ENCODE peak calls at places on chromosomes 5 and 9, in seven cellular contexts. One of them, this sample, is unnamed.

GRCh38 chr5:151222769-151223446 is 984 bp downstream of the CCDC69 start:
- DNase-seq in HuH-7: no peak
- DNase-seq in HEK293T: no peak
- DNase-seq in mesenteric fat pad: no peak
- DNase-seq in NCI-H1694 treated with DMSO at 0.1 percent for 48 hours: no peak
- DNase-seq in AG04450: no peak
- DNase-seq in osteocyte: no peak
- DNase-seq in this sample: no peak

GRCh38 chr9:136847065-136847826 is 2.0 kb upstream of the PHPT1 start:
- DNase-seq in HuH-7: peak; percentile 82
- DNase-seq in HEK293T: peak; percentile 39
- DNase-seq in mesenteric fat pad: no peak
- DNase-seq in NCI-H1694 treated with DMSO at 0.1 percent for 48 hours: peak; percentile 3
- DNase-seq in AG04450: no peak
- DNase-seq in osteocyte: peak; percentile 92
- DNase-seq in this sample: peak; percentile 59

GRCh38 chr5:135887881-135888614 is 7.6 kb downstream of the IL9 start:
- DNase-seq in HuH-7: no peak
- DNase-seq in HEK293T: peak; percentile 29
- DNase-seq in mesenteric fat pad: no peak
- DNase-seq in NCI-H1694 treated with DMSO at 0.1 percent for 48 hours: no peak
- DNase-seq in AG04450: no peak
- DNase-seq in osteocyte: no peak
- DNase-seq in this sample: peak; percentile 18

GRCh38 chr9:98218562-98219363 is 26.3 kb upstream of the CORO2A start:
- DNase-seq in HuH-7: no peak
- DNase-seq in HEK293T: no peak
- DNase-seq in mesenteric fat pad: no peak
- DNase-seq in NCI-H1694 treated with DMSO at 0.1 percent for 48 hours: no peak
- DNase-seq in AG04450: no peak
- DNase-seq in osteocyte: no peak
- DNase-seq in this sample: no peak

GRCh38 chr9:129351642-129352151 is 173.6 kb upstream of the IER5L start:
- DNase-seq in HuH-7: no peak
- DNase-seq in HEK293T: no peak
- DNase-seq in mesenteric fat pad: no peak
- DNase-seq in NCI-H1694 treated with DMSO at 0.1 percent for 48 hours: no peak
- DNase-seq in AG04450: no peak
- DNase-seq in osteocyte: no peak
- DNase-seq in this sample: peak; percentile 38

GRCh38 chr5:146778261-146778660 is 100.3 kb downstream of the PPP2R2B start:
- DNase-seq in HuH-7: no peak
- DNase-seq in HEK293T: no peak
- DNase-seq in mesenteric fat pad: no peak
- DNase-seq in NCI-H1694 treated with DMSO at 0.1 percent for 48 hours: no peak
- DNase-seq in AG04450: no peak
- DNase-seq in osteocyte: no peak
- DNase-seq in this sample: no peak

GRCh38 chr9:22237497-22238363 is 208.9 kb upstream of the DMRTA1 start:
- DNase-seq in HuH-7: no peak
- DNase-seq in HEK293T: no peak
- DNase-seq in mesenteric fat pad: no peak
- DNase-seq in NCI-H1694 treated with DMSO at 0.1 percent for 48 hours: no peak
- DNase-seq in AG04450: peak; percentile 69
- DNase-seq in osteocyte: no peak
- DNase-seq in this sample: no peak

GRCh38 chr5:180153099-180153498 is 55.9 kb downstream of the RASGEF1C start:
- DNase-seq in HuH-7: no peak
- DNase-seq in HEK293T: no peak
- DNase-seq in mesenteric fat pad: no peak
- DNase-seq in NCI-H1694 treated with DMSO at 0.1 percent for 48 hours: no peak
- DNase-seq in AG04450: no peak
- DNase-seq in osteocyte: peak; percentile 57
- DNase-seq in this sample: no peak

GRCh38 chr5:35096209-35096608 is 48.5 kb upstream of the AGXT2 start:
- DNase-seq in HuH-7: no peak
- DNase-seq in HEK293T: no peak
- DNase-seq in mesenteric fat pad: no peak
- DNase-seq in NCI-H1694 treated with DMSO at 0.1 percent for 48 hours: peak; percentile 56
- DNase-seq in AG04450: no peak
- DNase-seq in osteocyte: no peak
- DNase-seq in this sample: no peak

GRCh38 chr5:166088389-166089039 is 2202.9 kb upstream of the WWC1 start:
- DNase-seq in HuH-7: no peak
- DNase-seq in HEK293T: no peak
- DNase-seq in mesenteric fat pad: no peak
- DNase-seq in NCI-H1694 treated with DMSO at 0.1 percent for 48 hours: no peak
- DNase-seq in AG04450: no peak
- DNase-seq in osteocyte: no peak
- DNase-seq in this sample: no peak

GRCh38 chr9:37923796-37924430 is 20.0 kb upstream of the SLC25A51 start:
- DNase-seq in HuH-7: no peak
- DNase-seq in HEK293T: no peak
- DNase-seq in mesenteric fat pad: no peak
- DNase-seq in NCI-H1694 treated with DMSO at 0.1 percent for 48 hours: no peak
- DNase-seq in AG04450: no peak
- DNase-seq in osteocyte: no peak
- DNase-seq in this sample: no peak

GRCh38 chr5:113061851-113062631 is 85.4 kb downstream of the DCP2 start:
- DNase-seq in HuH-7: no peak
- DNase-seq in HEK293T: no peak
- DNase-seq in mesenteric fat pad: no peak
- DNase-seq in NCI-H1694 treated with DMSO at 0.1 percent for 48 hours: no peak
- DNase-seq in AG04450: peak; percentile 46
- DNase-seq in osteocyte: no peak
- DNase-seq in this sample: no peak

GRCh38 chr9:32344551-32345182 is 39.8 kb upstream of the ACO1 start:
- DNase-seq in HuH-7: no peak
- DNase-seq in HEK293T: no peak
- DNase-seq in mesenteric fat pad: no peak
- DNase-seq in NCI-H1694 treated with DMSO at 0.1 percent for 48 hours: no peak
- DNase-seq in AG04450: no peak
- DNase-seq in osteocyte: no peak
- DNase-seq in this sample: peak; percentile 6

GRCh38 chr5:152405145-152405544 is at the start of gene NMUR2:
- DNase-seq in HuH-7: no peak
- DNase-seq in HEK293T: peak; percentile 27
- DNase-seq in mesenteric fat pad: no peak
- DNase-seq in NCI-H1694 treated with DMSO at 0.1 percent for 48 hours: no peak
- DNase-seq in AG04450: no peak
- DNase-seq in osteocyte: no peak
- DNase-seq in this sample: no peak

GRCh38 chr5:138177936-138178515 is 404 bp downstream of the BRD8 start:
- DNase-seq in HuH-7: peak; percentile 18
- DNase-seq in HEK293T: peak; percentile 46
- DNase-seq in mesenteric fat pad: no peak
- DNase-seq in NCI-H1694 treated with DMSO at 0.1 percent for 48 hours: no peak
- DNase-seq in AG04450: no peak
- DNase-seq in osteocyte: no peak
- DNase-seq in this sample: peak; percentile 7

GRCh38 chr5:376951-377325 is 55.4 kb downstream of the AHRR start:
- DNase-seq in HuH-7: no peak
- DNase-seq in HEK293T: no peak
- DNase-seq in mesenteric fat pad: no peak
- DNase-seq in NCI-H1694 treated with DMSO at 0.1 percent for 48 hours: no peak
- DNase-seq in AG04450: no peak
- DNase-seq in osteocyte: no peak
- DNase-seq in this sample: no peak

GRCh38 chr9:35862328-35862727 is 7.9 kb downstream of the OR13J1 start:
- DNase-seq in HuH-7: no peak
- DNase-seq in HEK293T: no peak
- DNase-seq in mesenteric fat pad: peak; percentile 85
- DNase-seq in NCI-H1694 treated with DMSO at 0.1 percent for 48 hours: no peak
- DNase-seq in AG04450: no peak
- DNase-seq in osteocyte: peak; percentile 65
- DNase-seq in this sample: no peak

GRCh38 chr5:35518104-35518503 is 99.6 kb upstream of the SPEF2 start:
- DNase-seq in HuH-7: no peak
- DNase-seq in HEK293T: no peak
- DNase-seq in mesenteric fat pad: no peak
- DNase-seq in NCI-H1694 treated with DMSO at 0.1 percent for 48 hours: no peak
- DNase-seq in AG04450: no peak
- DNase-seq in osteocyte: no peak
- DNase-seq in this sample: no peak

This sample was measured in endothelial cell.